ENCODE peak calls at places on chromosomes 2 and 18, in five cellular contexts. Z, L, X, Y and N are unnamed samples.

GRCh38 chr2:3174626-3175567 is 202.7 kb downstream of the EIPR1 start:
- DNase-seq in Z (no peak), L (no peak), X (no peak), Y (no peak), N (no peak)

GRCh38 chr18:76806301-76806700 is 16.1 kb upstream of the ZNF236 start:
- DNase-seq in Z (no peak), L (no peak), X (no peak), Y (no peak), N (no peak)

GRCh38 chr18:56641714-56642331 is 3.4 kb upstream of the TXNL1 start:
- DNase-seq in Z (no peak), L (no peak), X (peak; percentile 63), Y (peak; percentile 73), N (no peak)

GRCh38 chr2:134372611-134373131 is 118.8 kb downstream of the MGAT5 start:
- DNase-seq in Z (peak; percentile 54), L (peak; percentile 3), X (peak; percentile 89), Y (peak; percentile 70), N (peak; percentile 85)

GRCh38 chr2:42914860-42915259 is 122.5 kb upstream of the HAAO start:
- DNase-seq in Z (no peak), L (no peak), X (no peak), Y (no peak), N (no peak)

GRCh38 chr2:197700960-197701359 is 4.2 kb upstream of the MARS2 start:
- DNase-seq in Z (no peak), L (no peak), X (no peak), Y (no peak), N (no peak)

GRCh38 chr2:12719400-12720104 is 2.8 kb downstream of the TRIB2 start:
- DNase-seq in Z (no peak), L (peak; percentile 36), X (peak; percentile 86), Y (peak; percentile 83), N (no peak)

GRCh38 chr2:86079981-86080911 is 25.4 kb downstream of the POLR1A start:
- DNase-seq in Z (peak; percentile 82), L (peak; percentile 78), X (peak; percentile 71), Y (peak; percentile 79), N (peak; percentile 35)

GRCh38 chr18:35143615-35144596 is 96.9 kb upstream of the ZNF397 start:
- DNase-seq in Z (no peak), L (peak; percentile 51), X (peak; percentile 66), Y (peak; percentile 76), N (peak; percentile 26)

DNA sequence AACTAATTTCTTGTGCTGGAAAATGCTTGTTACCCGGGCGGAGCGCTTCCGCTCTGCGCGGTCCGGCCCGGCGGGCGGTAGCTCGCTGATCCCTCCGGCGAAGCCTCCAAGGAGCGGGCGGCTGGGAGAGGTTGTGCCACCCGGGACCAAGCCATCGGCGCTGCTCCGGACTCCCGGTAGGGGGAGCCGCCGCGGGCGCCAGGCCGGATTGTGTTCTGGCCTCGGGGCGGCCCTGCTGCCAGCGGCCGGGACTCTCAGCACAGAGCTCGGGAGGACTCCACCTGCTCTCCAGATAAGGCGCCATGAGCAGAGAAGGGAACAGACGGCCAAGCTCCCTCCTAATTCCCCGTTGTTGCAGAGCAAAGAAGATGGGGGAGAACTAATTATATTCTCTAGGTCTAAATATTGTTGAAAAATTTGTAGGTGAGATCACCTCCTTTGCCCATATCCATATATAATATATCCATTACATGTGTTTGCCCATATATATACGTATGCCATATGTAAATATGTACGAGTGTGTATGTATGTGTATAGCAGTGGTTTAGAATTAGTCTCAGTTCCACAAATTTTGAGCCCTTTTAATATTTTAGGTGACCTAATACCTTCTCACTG is 13.8 kb upstream of the SATB2 start:
- DNase-seq in Z (peak; percentile 39), L (peak; percentile 73), X (peak; percentile 49), Y (peak; percentile 46), N (no peak)
- TF ChIP-seq CTCF in Z (peak; percentile 67), L (peak; percentile 87), X (peak; percentile 55), Y (peak; percentile 60), N (peak; percentile 82)

GRCh38 chr2:64035067-64035942 is 16.1 kb upstream of the VPS54 start:
- DNase-seq in Z (no peak), L (no peak), X (peak; percentile 58), Y (no peak), N (no peak)
- H3K4me3 ChIP-seq in Z (no peak overlapping the region), L (no peak overlapping the region), X (no peak overlapping the region), Y (no peak overlapping the region), N (no peak overlapping the region)

GRCh38 chr18:21110667-21111350 is 804 bp downstream of the ROCK1 start:
- DNase-seq in Z (peak; percentile 44), L (peak; percentile 44), X (peak; percentile 37), Y (peak; percentile 39), N (no peak)
- TF ChIP-seq CTCF in Z (no peak), L (no peak), X (no peak), Y (no peak), N (no peak)

GRCh38 chr18:43916984-43917383 is 639.7 kb upstream of the SYT4 start:
- DNase-seq in Z (no peak), L (no peak), X (no peak), Y (no peak), N (no peak)
- H3K4me3 ChIP-seq in Z (no peak overlapping the region), L (no peak overlapping the region), X (no peak overlapping the region), Y (no peak overlapping the region), N (no peak overlapping the region)